ENCODE peak calls at places on chromosomes 12 and 14, in seven cellular contexts. One of them, this sample, is unnamed.

GRCh38 chr12:21940972-21941521 is at the start of gene ABCC9:
- DNase-seq in AG04450: no peak
- DNase-seq in psoas muscle: peak
- DNase-seq in fibroblast of lung: peak
- DNase-seq in fibroblast of pulmonary artery: peak
- DNase-seq in cardiac fibroblast: peak
- DNase-seq in BJ: no peak
- DNase-seq in this sample: peak

GRCh38 chr14:33811731-33812130 is 139.1 kb downstream of the EGLN3 start:
- DNase-seq in AG04450: no peak
- DNase-seq in psoas muscle: no peak
- DNase-seq in fibroblast of lung: no peak
- DNase-seq in fibroblast of pulmonary artery: no peak
- DNase-seq in cardiac fibroblast: no peak
- DNase-seq in BJ: no peak
- DNase-seq in this sample: no peak

GRCh38 chr14:62645649-62646048 is 399.6 kb downstream of the KCNH5 start:
- DNase-seq in AG04450: peak
- DNase-seq in psoas muscle: no peak
- DNase-seq in fibroblast of lung: peak
- DNase-seq in fibroblast of pulmonary artery: no peak
- DNase-seq in cardiac fibroblast: no peak
- DNase-seq in BJ: no peak
- DNase-seq in this sample: peak

GRCh38 chr12:123064356-123064755 is 83.9 kb downstream of the ARL6IP4 start:
- DNase-seq in AG04450: no peak
- DNase-seq in psoas muscle: peak
- DNase-seq in fibroblast of lung: no peak
- DNase-seq in fibroblast of pulmonary artery: no peak
- DNase-seq in cardiac fibroblast: no peak
- DNase-seq in BJ: no peak
- DNase-seq in this sample: no peak

GRCh38 chr14:54220122-54220691 is 176.6 kb upstream of the CDKN3 start:
- DNase-seq in AG04450: no peak
- DNase-seq in psoas muscle: peak
- DNase-seq in fibroblast of lung: peak
- DNase-seq in fibroblast of pulmonary artery: no peak
- DNase-seq in cardiac fibroblast: no peak
- DNase-seq in BJ: no peak
- DNase-seq in this sample: no peak

GRCh38 chr14:104105071-104105821 is 19.7 kb downstream of the ASPG start:
- DNase-seq in AG04450: no peak
- DNase-seq in psoas muscle: peak
- DNase-seq in fibroblast of lung: no peak
- DNase-seq in fibroblast of pulmonary artery: no peak
- DNase-seq in cardiac fibroblast: no peak
- DNase-seq in BJ: no peak
- DNase-seq in this sample: no peak

GRCh38 chr14:59328410-59328809 is 136.8 kb downstream of the GPR135 start:
- DNase-seq in AG04450: no peak
- DNase-seq in psoas muscle: no peak
- DNase-seq in fibroblast of lung: no peak
- DNase-seq in fibroblast of pulmonary artery: no peak
- DNase-seq in cardiac fibroblast: no peak
- DNase-seq in BJ: no peak
- DNase-seq in this sample: peak

GRCh38 chr12:2324375-2324774 is 271.6 kb downstream of the CACNA1C start:
- DNase-seq in AG04450: no peak
- DNase-seq in psoas muscle: peak
- DNase-seq in fibroblast of lung: no peak
- DNase-seq in fibroblast of pulmonary artery: no peak
- DNase-seq in cardiac fibroblast: no peak
- DNase-seq in BJ: no peak
- DNase-seq in this sample: no peak

GRCh38 chr12:75909714-75910451 is 121.7 kb downstream of the PHLDA1 start:
- DNase-seq in AG04450: no peak
- DNase-seq in psoas muscle: no peak
- DNase-seq in fibroblast of lung: no peak
- DNase-seq in fibroblast of pulmonary artery: peak
- DNase-seq in cardiac fibroblast: peak
- DNase-seq in BJ: no peak
- DNase-seq in this sample: no peak

GRCh38 chr12:105363890-105364289 is 33.4 kb downstream of the C12orf75 start:
- DNase-seq in AG04450: no peak
- DNase-seq in psoas muscle: no peak
- DNase-seq in fibroblast of lung: no peak
- DNase-seq in fibroblast of pulmonary artery: no peak
- DNase-seq in cardiac fibroblast: no peak
- DNase-seq in BJ: no peak
- DNase-seq in this sample: no peak

GRCh38 chr14:104181761-104182530 is 43.6 kb downstream of the KIF26A start:
- DNase-seq in AG04450: no peak
- DNase-seq in psoas muscle: no peak
- DNase-seq in fibroblast of lung: no peak
- DNase-seq in fibroblast of pulmonary artery: no peak
- DNase-seq in cardiac fibroblast: no peak
- DNase-seq in BJ: no peak
- DNase-seq in this sample: no peak

GRCh38 chr14:32657081-32657480 is 281.6 kb upstream of the NPAS3 start:
- DNase-seq in AG04450: peak
- DNase-seq in psoas muscle: peak
- DNase-seq in fibroblast of lung: peak
- DNase-seq in fibroblast of pulmonary artery: peak
- DNase-seq in cardiac fibroblast: peak
- DNase-seq in BJ: no peak
- DNase-seq in this sample: peak

GRCh38 chr12:101086490-101086889 is 123.5 kb downstream of the SLC5A8 start:
- DNase-seq in AG04450: no peak
- DNase-seq in psoas muscle: no peak
- DNase-seq in fibroblast of lung: no peak
- DNase-seq in fibroblast of pulmonary artery: peak
- DNase-seq in cardiac fibroblast: peak
- DNase-seq in BJ: peak
- DNase-seq in this sample: peak

GRCh38 chr12:1978078-1978477 is 26.2 kb downstream of the DCP1B start:
- DNase-seq in AG04450: no peak
- DNase-seq in psoas muscle: no peak
- DNase-seq in fibroblast of lung: peak
- DNase-seq in fibroblast of pulmonary artery: peak
- DNase-seq in cardiac fibroblast: peak
- DNase-seq in BJ: no peak
- DNase-seq in this sample: peak

GRCh38 chr12:112506513-112507166 is 87.9 kb downstream of the PTPN11 start:
- DNase-seq in AG04450: no peak
- DNase-seq in psoas muscle: no peak
- DNase-seq in fibroblast of lung: no peak
- DNase-seq in fibroblast of pulmonary artery: peak
- DNase-seq in cardiac fibroblast: no peak
- DNase-seq in BJ: no peak
- DNase-seq in this sample: no peak

GRCh38 chr12:106918746-106919145 is 37.0 kb upstream of the TMEM263 start:
- DNase-seq in AG04450: no peak
- DNase-seq in psoas muscle: no peak
- DNase-seq in fibroblast of lung: peak
- DNase-seq in fibroblast of pulmonary artery: peak
- DNase-seq in cardiac fibroblast: peak
- DNase-seq in BJ: no peak
- DNase-seq in this sample: peak

GRCh38 chr12:59401862-59402261 is 194.0 kb upstream of the SLC16A7 start:
- DNase-seq in AG04450: no peak
- DNase-seq in psoas muscle: no peak
- DNase-seq in fibroblast of lung: no peak
- DNase-seq in fibroblast of pulmonary artery: no peak
- DNase-seq in cardiac fibroblast: no peak
- DNase-seq in BJ: no peak
- DNase-seq in this sample: no peak

GRCh38 chr12:24864796-24865125 is 84.1 kb downstream of the BCAT1 start:
- DNase-seq in AG04450: no peak
- DNase-seq in psoas muscle: no peak
- DNase-seq in fibroblast of lung: no peak
- DNase-seq in fibroblast of pulmonary artery: no peak
- DNase-seq in cardiac fibroblast: peak
- DNase-seq in BJ: no peak
- DNase-seq in this sample: no peak

GRCh38 chr12:48764521-48764920 is 24.4 kb downstream of the ADCY6 start:
- DNase-seq in AG04450: no peak
- DNase-seq in psoas muscle: no peak
- DNase-seq in fibroblast of lung: no peak
- DNase-seq in fibroblast of pulmonary artery: no peak
- DNase-seq in cardiac fibroblast: peak
- DNase-seq in BJ: no peak
- DNase-seq in this sample: no peak

GRCh38 chr12:42958271-42958674 is 368.7 kb upstream of the PRICKLE1 start:
- DNase-seq in AG04450: no peak
- DNase-seq in psoas muscle: no peak
- DNase-seq in fibroblast of lung: peak
- DNase-seq in fibroblast of pulmonary artery: peak
- DNase-seq in cardiac fibroblast: peak
- DNase-seq in BJ: no peak
- DNase-seq in this sample: peak

GRCh38 chr12:105487961-105488360 is 157.5 kb downstream of the C12orf75 start:
- DNase-seq in AG04450: no peak
- DNase-seq in psoas muscle: no peak
- DNase-seq in fibroblast of lung: no peak
- DNase-seq in fibroblast of pulmonary artery: peak
- DNase-seq in cardiac fibroblast: peak
- DNase-seq in BJ: no peak
- DNase-seq in this sample: no peak

GRCh38 chr14:20630340-20631022 is 11.0 kb downstream of the OR6S1 start:
- DNase-seq in AG04450: no peak
- DNase-seq in psoas muscle: no peak
- DNase-seq in fibroblast of lung: peak
- DNase-seq in fibroblast of pulmonary artery: peak
- DNase-seq in cardiac fibroblast: peak
- DNase-seq in BJ: no peak
- DNase-seq in this sample: peak

GRCh38 chr14:20632831-20633771 is 8.4 kb downstream of the OR6S1 start:
- DNase-seq in AG04450: peak
- DNase-seq in psoas muscle: no peak
- DNase-seq in fibroblast of lung: peak
- DNase-seq in fibroblast of pulmonary artery: peak
- DNase-seq in cardiac fibroblast: peak
- DNase-seq in BJ: no peak
- DNase-seq in this sample: peak

GRCh38 chr14:20631023-20631820 is 10.3 kb downstream of the OR6S1 start:
- DNase-seq in AG04450: peak
- DNase-seq in psoas muscle: no peak
- DNase-seq in fibroblast of lung: peak
- DNase-seq in fibroblast of pulmonary artery: peak
- DNase-seq in cardiac fibroblast: peak
- DNase-seq in BJ: no peak
- DNase-seq in this sample: peak

GRCh38 chr14:20631821-20632389 is 9.6 kb downstream of the OR6S1 start:
- DNase-seq in AG04450: no peak
- DNase-seq in psoas muscle: peak
- DNase-seq in fibroblast of lung: peak
- DNase-seq in fibroblast of pulmonary artery: peak
- DNase-seq in cardiac fibroblast: peak
- DNase-seq in BJ: no peak
- DNase-seq in this sample: peak

DNA sequence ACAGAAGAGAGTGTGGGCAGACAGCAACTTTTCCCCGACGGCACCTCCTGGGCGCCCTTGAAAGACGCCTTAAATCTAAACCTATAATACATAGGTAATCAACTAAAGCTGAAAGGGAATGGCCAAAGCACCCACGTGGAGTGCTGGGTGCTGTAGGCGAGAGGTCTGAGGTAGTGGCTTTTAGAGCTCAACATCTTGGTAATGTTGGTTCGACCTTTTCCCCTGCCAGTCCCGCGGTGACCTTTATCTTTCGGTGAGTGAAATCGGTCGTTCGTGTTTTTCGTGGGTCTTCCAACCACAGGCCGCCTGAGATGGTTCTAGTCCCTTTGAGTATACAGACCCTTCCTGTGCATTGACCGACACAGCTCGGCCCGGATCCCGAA is 9.1 kb downstream of the OR6S1 start:
- DNase-seq in AG04450: no peak
- DNase-seq in psoas muscle: no peak
- DNase-seq in fibroblast of lung: no peak
- DNase-seq in fibroblast of pulmonary artery: no peak
- DNase-seq in cardiac fibroblast: no peak
- DNase-seq in BJ: no peak
- DNase-seq in this sample: no peak
- H3K4me3 ChIP-seq in AG04450: peak
- H3K4me3 ChIP-seq in psoas muscle: peak
- H3K4me3 ChIP-seq in fibroblast of lung: peak
- H3K4me3 ChIP-seq in fibroblast of pulmonary artery: peak
- H3K4me3 ChIP-seq in cardiac fibroblast: peak
- H3K4me3 ChIP-seq in BJ: peak
- H3K4me3 ChIP-seq in this sample: peak

GRCh38 chr12:109020750-109021380 is at the start of gene SVOP:
- DNase-seq in AG04450: peak
- DNase-seq in psoas muscle: peak
- DNase-seq in fibroblast of lung: peak
- DNase-seq in fibroblast of pulmonary artery: peak
- DNase-seq in cardiac fibroblast: peak
- DNase-seq in BJ: peak
- DNase-seq in this sample: peak
- TF ChIP-seq CTCF in AG04450: no peak
- TF ChIP-seq CTCF in psoas muscle: no peak
- TF ChIP-seq CTCF in fibroblast of lung: no peak
- TF ChIP-seq CTCF in fibroblast of pulmonary artery: no peak
- TF ChIP-seq CTCF in cardiac fibroblast: no peak
- TF ChIP-seq CTCF in BJ: no peak
- TF ChIP-seq CTCF in this sample: no peak

DNA sequence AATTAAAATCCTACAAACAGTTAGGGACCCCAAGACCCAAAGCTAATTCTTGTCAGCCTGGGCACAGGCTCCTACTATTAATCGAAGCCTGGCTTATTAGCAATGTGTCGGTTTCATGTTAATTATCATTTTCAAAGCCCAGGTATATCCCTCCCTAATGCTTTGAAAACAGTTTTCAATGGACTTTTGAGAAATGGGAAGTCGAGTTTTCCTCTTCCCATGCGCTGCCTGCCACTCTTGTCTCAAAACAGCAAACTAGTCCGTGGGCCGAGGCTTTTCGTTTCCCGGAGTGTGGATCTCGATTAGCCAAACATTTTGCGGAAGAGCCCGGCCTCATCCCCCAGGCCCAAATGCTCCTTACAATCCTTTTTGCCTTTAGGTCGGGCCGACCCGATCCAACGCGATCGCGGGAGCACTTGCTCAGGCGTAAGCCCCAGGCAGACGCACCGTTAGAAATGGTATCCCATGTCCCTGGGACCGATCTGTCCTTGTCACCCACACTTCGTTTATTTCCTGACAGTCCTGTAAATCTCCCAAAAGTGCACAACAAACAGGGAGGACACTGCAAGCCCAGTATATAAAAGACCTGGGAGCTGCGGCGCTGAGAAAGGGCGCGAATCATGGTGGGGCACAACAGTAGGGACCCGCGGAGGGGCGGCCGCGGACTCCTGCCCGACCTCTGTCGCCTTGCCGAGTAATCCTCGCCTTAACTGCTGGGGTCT is 1.5 kb downstream of the SIX6 start:
- DNase-seq in AG04450: no peak
- DNase-seq in psoas muscle: no peak
- DNase-seq in fibroblast of lung: no peak
- DNase-seq in fibroblast of pulmonary artery: no peak
- DNase-seq in cardiac fibroblast: no peak
- DNase-seq in BJ: no peak
- DNase-seq in this sample: no peak
- H3K4me3 ChIP-seq in AG04450: no peak
- H3K4me3 ChIP-seq in psoas muscle: no peak
- H3K4me3 ChIP-seq in fibroblast of lung: no peak
- H3K4me3 ChIP-seq in fibroblast of pulmonary artery: no peak
- H3K4me3 ChIP-seq in cardiac fibroblast: no peak
- H3K4me3 ChIP-seq in BJ: no peak
- H3K4me3 ChIP-seq in this sample: no peak

GRCh38 chr12:70854871-70855578 is 65.5 kb downstream of the PTPRR start:
- DNase-seq in AG04450: no peak
- DNase-seq in psoas muscle: no peak
- DNase-seq in fibroblast of lung: no peak
- DNase-seq in fibroblast of pulmonary artery: no peak
- DNase-seq in cardiac fibroblast: no peak
- DNase-seq in BJ: no peak
- DNase-seq in this sample: no peak
- TF ChIP-seq CTCF in AG04450: no peak
- TF ChIP-seq CTCF in psoas muscle: no peak
- TF ChIP-seq CTCF in fibroblast of lung: no peak
- TF ChIP-seq CTCF in fibroblast of pulmonary artery: no peak
- TF ChIP-seq CTCF in cardiac fibroblast: no peak
- TF ChIP-seq CTCF in BJ: no peak
- TF ChIP-seq CTCF in this sample: no peak

This sample was measured in fibroblast of mammary gland.